ENCODE peak calls at places on chromosomes 6 and 20, in six cellular contexts. T is PC-9, M is SK-N-SH, G is GM23248, H is OCI-LY7, S is MM.1S. R is an unnamed sample.

GRCh38 chr20:40688129-40689099 is 622 bp downstream of the MAFB start:
- DNase-seq in H (no peak), G (peak; percentile 43), S (no peak), M (peak; percentile 50), T (no peak), R (no peak)

GRCh38 chr20:49853640-49854039 is 41.0 kb downstream of the SLC9A8 start:
- DNase-seq in T (peak; percentile 78), S (no peak), H (no peak), M (peak; percentile 45), G (peak; percentile 74), R (peak; percentile 78)

GRCh38 chr6:52416629-52417151 is 3.5 kb upstream of the EFHC1 start:
- DNase-seq in G (peak; percentile 80), H (peak; percentile 80), M (peak; percentile 58), T (peak; percentile 67), S (peak; percentile 75), R (peak; percentile 67)

GRCh38 chr6:147784371-147784770 is 275.9 kb downstream of the SAMD5 start:
- DNase-seq in S (no peak), H (no peak), M (no peak), G (no peak), T (no peak), R (no peak)

GRCh38 chr20:40663991-40664880 is 24.8 kb downstream of the MAFB start:
- DNase-seq in T (peak; percentile 54), H (no peak), S (no peak), M (no peak), G (peak; percentile 19), R (no peak)

GRCh38 chr20:22554391-22554790 is 30.0 kb downstream of the FOXA2 start:
- DNase-seq in S (no peak), G (no peak), H (no peak), T (no peak), M (no peak), R (no peak)

GRCh38 chr6:50007821-50008220 is 14.0 kb downstream of the DEFB110 start:
- DNase-seq in G (peak; percentile 36), H (no peak), M (no peak), T (peak; percentile 43), S (no peak), R (no peak)

GRCh38 chr6:147973806-147974205 is 368.8 kb upstream of the SASH1 start:
- DNase-seq in M (no peak), G (no peak), H (no peak), S (no peak), T (no peak), R (no peak)

GRCh38 chr20:31392836-31393235 is 2.4 kb upstream of the DEFB119 start:
- DNase-seq in M (no peak), S (no peak), T (no peak), G (no peak), H (no peak), R (no peak)

GRCh38 chr6:4871825-4872224 is 95.6 kb downstream of the CDYL start:
- DNase-seq in S (no peak), H (no peak), G (no peak), M (no peak), T (no peak), R (no peak)

GRCh38 chr6:161228911-161229591 is 44.8 kb downstream of the AGPAT4 start:
- DNase-seq in M (no peak), G (peak; percentile 96), H (no peak), T (no peak), S (no peak), R (peak; percentile 74)

GRCh38 chr6:111447051-111447450 is 36.0 kb downstream of the REV3L start:
- DNase-seq in S (no peak), H (no peak), G (peak; percentile 77), M (no peak), T (no peak), R (no peak)

GRCh38 chr20:17043323-17043722 is 183.5 kb upstream of the PCSK2 start:
- DNase-seq in H (no peak), T (no peak), M (no peak), S (no peak), G (no peak), R (no peak)

GRCh38 chr20:17042122-17042521 is 184.7 kb upstream of the PCSK2 start:
- DNase-seq in M (no peak), S (no peak), T (no peak), G (no peak), H (no peak), R (no peak)

DNA sequence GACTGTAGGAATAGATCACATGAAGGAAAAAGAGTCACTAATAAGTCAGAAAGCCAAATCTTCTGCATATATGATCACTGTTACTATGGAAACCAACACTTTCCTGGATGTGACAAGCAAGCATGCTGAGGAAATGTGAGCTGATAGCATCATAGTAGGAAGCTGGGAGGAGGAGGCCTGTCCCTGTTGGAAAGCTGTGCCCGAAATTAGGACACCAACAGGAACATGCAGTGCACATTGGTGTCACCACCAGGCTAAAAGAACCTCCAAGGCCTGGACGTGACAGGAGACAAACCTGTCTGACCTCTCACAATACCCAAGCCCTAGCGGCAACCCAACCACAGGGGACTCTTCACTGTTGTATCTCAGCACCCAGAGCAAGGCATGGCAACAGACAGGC is 181.9 kb upstream of the PCSK2 start:
- DNase-seq in T (no peak), M (no peak), S (no peak), H (no peak), G (no peak), R (no peak)
- H3K9me2 ChIP-seq in T (no peaks in the 10 kb centered on the region), M (no peaks in the 10 kb centered on the region), S (no peaks in the 10 kb centered on the region), H (no peaks in the 10 kb centered on the region), G (no peaks in the 10 kb centered on the region), R (no peaks in the 10 kb centered on the region)

GRCh38 chr20:62219992-62220665 is at the start of gene HRH3:
- DNase-seq in T (no peak), M (peak; percentile 97), G (peak; percentile 52), H (peak; percentile 56), S (peak; percentile 49), R (peak; percentile 82)

GRCh38 chr20:62217913-62218773 is 1.9 kb downstream of the HRH3 start:
- DNase-seq in S (no peak), H (no peak), T (no peak), M (no peak), G (no peak), R (no peak)

GRCh38 chr20:62220666-62221568 is 839 bp upstream of the HRH3 start:
- DNase-seq in S (no peak), T (no peak), M (peak; percentile 72), H (no peak), G (no peak), R (no peak)

GRCh38 chr20:62216636-62217566 is 3.2 kb downstream of the HRH3 start:
- DNase-seq in T (no peak), S (no peak), M (no peak), G (no peak), H (peak; percentile 67), R (no peak)

GRCh38 chr20:62219101-62219991 is 732 bp downstream of the HRH3 start:
- DNase-seq in S (no peak), T (no peak), H (no peak), G (peak; percentile 48), M (peak; percentile 74), R (no peak)
- H3K9me2 ChIP-seq in S (no peaks in the 10 kb centered on the region), T (no peaks in the 10 kb centered on the region), H (no peaks in the 10 kb centered on the region), G (no peaks in the 10 kb centered on the region), M (no peaks in the 10 kb centered on the region), R (no peaks in the 10 kb centered on the region)

GRCh38 chr6:44503471-44503870 is 116.0 kb downstream of the CDC5L start:
- DNase-seq in S (no peak), T (no peak), H (no peak), G (no peak), M (no peak), R (no peak)
- H3K9me2 ChIP-seq in S (no peaks in the 10 kb centered on the region), T (no peaks in the 10 kb centered on the region), H (no peaks in the 10 kb centered on the region), G (no peaks in the 10 kb centered on the region), M (no peaks in the 10 kb centered on the region), R (no peaks in the 10 kb centered on the region)

DNA sequence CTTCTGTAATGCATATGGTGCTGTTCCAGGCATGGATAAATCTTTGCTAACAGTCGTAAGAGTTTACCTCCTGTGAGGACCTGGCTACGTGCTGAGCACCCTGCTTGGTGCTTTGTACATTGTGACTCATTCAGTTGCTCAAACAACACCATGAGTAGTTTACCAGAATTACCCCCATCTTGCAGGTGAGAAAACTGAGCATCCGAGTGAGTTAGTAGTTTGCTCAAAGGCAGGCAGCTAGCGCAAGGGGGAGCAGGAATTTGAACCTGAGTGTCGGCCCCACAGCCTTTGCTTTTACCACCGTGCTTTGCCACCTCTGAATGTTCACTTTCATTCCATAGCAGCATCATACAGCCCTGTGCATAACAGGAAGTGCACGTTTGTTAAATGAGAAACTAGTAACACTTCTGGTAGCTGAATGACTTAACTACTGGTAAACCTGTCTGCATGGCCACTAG is 121.9 kb downstream of the MTHFD1L start:
- DNase-seq in G (no peak), M (no peak), S (no peak), T (no peak), H (no peak), R (no peak)
- H3K9me2 ChIP-seq in G (no peaks in the 10 kb centered on the region), M (no peaks in the 10 kb centered on the region), S (no peaks in the 10 kb centered on the region), T (no peaks in the 10 kb centered on the region), H (no peaks in the 10 kb centered on the region), R (no peaks in the 10 kb centered on the region)

DNA sequence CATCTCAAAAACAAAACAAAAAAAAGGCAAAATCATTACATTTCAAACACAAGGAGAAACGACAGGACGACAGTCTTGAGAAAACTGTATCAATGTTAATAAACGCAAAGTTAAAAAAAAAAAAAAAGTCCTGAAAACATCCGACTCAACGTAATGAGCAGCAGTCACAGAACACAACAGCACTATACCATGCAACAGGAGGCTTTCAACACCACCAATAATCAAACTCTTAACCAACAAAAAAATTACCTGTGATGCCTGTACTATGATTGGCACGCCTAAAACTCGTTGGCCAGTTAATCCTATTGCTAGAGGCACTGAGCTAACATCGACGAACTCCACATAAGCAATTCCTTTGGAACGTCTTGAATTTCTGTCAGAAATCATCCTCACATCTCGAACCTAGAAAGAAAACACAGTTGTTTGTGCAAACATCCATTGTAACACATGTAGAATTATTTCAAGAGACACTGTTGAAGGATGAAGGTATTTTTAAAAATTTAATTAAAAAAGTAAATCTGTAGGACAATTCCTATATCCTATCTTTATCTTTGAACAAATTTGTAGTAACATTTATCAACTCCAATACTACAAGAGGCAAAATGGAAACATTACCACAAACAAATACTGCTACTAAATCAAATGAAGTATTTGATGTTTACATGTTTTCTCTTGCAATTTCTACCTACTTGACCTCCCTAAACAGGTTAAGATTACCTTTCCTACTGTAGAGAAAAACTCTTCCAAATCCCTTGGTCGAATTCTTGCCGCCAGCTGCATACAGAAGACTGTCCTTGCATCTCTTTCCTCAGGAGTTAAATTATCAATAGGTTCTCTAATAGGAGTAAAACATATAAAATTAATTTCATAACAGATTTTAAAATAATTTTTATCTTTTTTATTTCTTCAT is 17.5 kb downstream of the RBM39 start:
- DNase-seq in H (no peak), T (no peak), M (no peak), G (no peak), S (no peak), R (no peak)
- H3K9me2 ChIP-seq in H (no peaks in the 10 kb centered on the region), T (no peaks in the 10 kb centered on the region), M (no peaks in the 10 kb centered on the region), G (no peaks in the 10 kb centered on the region), S (no peaks in the 10 kb centered on the region), R (no peaks in the 10 kb centered on the region)

R was measured in hepatocyte.